ENCODE peak calls at places on chromosomes 4 and X, in four cellular contexts. C, L, O and M are unnamed samples.

GRCh38 chr4:112069110-112069509 is 76.1 kb upstream of the FAM241A start:
- DNase-seq in L (no peak), C (no peak), O (no peak), M (peak)

GRCh38 chr4:37685211-37685725 is 908 bp downstream of the RELL1 start:
- DNase-seq in C (peak), O (peak), L (peak), M (no peak)

GRCh38 chr4:158814636-158815035 is 45.8 kb downstream of the FNIP2 start:
- DNase-seq in O (no peak), C (no peak), L (peak), M (no peak)

GRCh38 chr4:172142331-172142738 is 329.1 kb downstream of the GALNTL6 start:
- DNase-seq in C (no peak), O (no peak), L (peak), M (peak)

GRCh38 chr4:8515316-8516060 is 64.7 kb upstream of the GPR78 start:
- DNase-seq in O (no peak), L (peak), C (no peak), M (no peak)

GRCh38 chrX:35890699-35891098 is 28.8 kb upstream of the CFAP47 start:
- DNase-seq in C (peak), O (peak), L (peak), M (peak)

GRCh38 chrX:55056820-55057690 is 17.8 kb upstream of the PAGE2B start:
- DNase-seq in O (no peak), C (no peak), L (peak), M (no peak)

GRCh38 chr4:19857405-19857804 is 394.3 kb upstream of the SLIT2 start:
- DNase-seq in L (peak), O (no peak), C (no peak), M (no peak)

GRCh38 chr4:56229947-56230346 is 157.3 kb downstream of the AASDH start:
- DNase-seq in C (no peak), L (no peak), O (peak), M (no peak)

GRCh38 chrX:38260231-38260630 is 39.6 kb upstream of the SRPX start:
- DNase-seq in C (peak), O (peak), L (peak), M (no peak)

GRCh38 chrX:55342533-55343501 is 78.1 kb upstream of the PAGE3 start:
- DNase-seq in O (peak), L (no peak), C (peak), M (peak)

GRCh38 chr4:1261107-1261928 is 12.4 kb upstream of the CTBP1 start:
- DNase-seq in O (no peak), L (no peak), C (no peak), M (no peak)

GRCh38 chr4:6200922-6201362 is 593 bp upstream of the JAKMIP1 start:
- DNase-seq in C (no peak), O (peak), L (no peak), M (no peak)

GRCh38 chr4:7074423-7074822 is 6.6 kb upstream of the GRPEL1 start:
- DNase-seq in L (no peak), C (no peak), O (no peak), M (no peak)

GRCh38 chr4:122765702-122766352 is 33.3 kb downstream of the BBS12 start:
- DNase-seq in C (no peak), O (no peak), L (peak), M (peak)

GRCh38 chrX:96685205-96686099 is 810 bp downstream of the DIAPH2 start:
- DNase-seq in C (peak), L (peak), O (peak), M (peak)

GRCh38 chr4:98720871-98721480 is 62.6 kb upstream of the TSPAN5 start:
- DNase-seq in O (no peak), L (peak), C (no peak), M (no peak)

GRCh38 chrX:97039363-97040029 is 155.8 kb downstream of the RPA4 start:
- DNase-seq in C (peak), L (peak), O (no peak), M (no peak)

GRCh38 chrX:110987292-110987691 is 108.7 kb upstream of the PAK3 start:
- DNase-seq in L (no peak), C (no peak), O (no peak), M (peak)

GRCh38 chrX:150200820-150201287 is 162.3 kb upstream of the MAMLD1 start:
- DNase-seq in C (peak), O (no peak), L (peak), M (peak)

GRCh38 chr4:154344686-154345085 is 146.9 kb downstream of the DCHS2 start:
- DNase-seq in L (no peak), O (peak), C (no peak), M (no peak)

GRCh38 chr4:141971854-141972253 is 335.5 kb downstream of the IL15 start:
- DNase-seq in L (no peak), C (no peak), O (no peak), M (no peak)

GRCh38 chrX:54419559-54420302 is 20.5 kb upstream of the TSR2 start:
- DNase-seq in O (no peak), C (no peak), L (no peak), M (no peak)

GRCh38 chr4:147498031-147498700 is 17.3 kb downstream of the EDNRA start:
- DNase-seq in O (no peak), L (peak), C (no peak), M (peak)

GRCh38 chr4:73885570-73886230 is 16.5 kb downstream of the CXCL1 start:
- DNase-seq in O (no peak), L (no peak), C (no peak), M (no peak)

GRCh38 chr4:176920694-176921093 is 128.0 kb upstream of the VEGFC start:
- DNase-seq in L (peak), C (no peak), O (no peak), M (no peak)

GRCh38 chr4:102554482-102554881 is 53.3 kb downstream of the NFKB1 start:
- DNase-seq in C (peak), O (no peak), L (peak), M (peak)

GRCh38 chr4:119152741-119153140 is 17.1 kb downstream of the MYOZ2 start:
- DNase-seq in C (no peak), O (no peak), L (no peak), M (no peak)

GRCh38 chr4:145937990-145938611 is 522 bp downstream of the ZNF827 start:
- DNase-seq in L (peak), O (peak), C (peak), M (peak)

GRCh38 chrX:149540133-149540620 is 635 bp upstream of the EOLA1 start:
- DNase-seq in L (peak), C (peak), O (peak), M (peak)

GRCh38 chrX:20237864-20238263 is 28.8 kb downstream of the RPS6KA3 start:
- DNase-seq in L (peak), O (no peak), C (no peak), M (no peak)

GRCh38 chrX:48957477-48957826 is at the start of gene OTUD5:
- DNase-seq in O (peak), C (no peak), L (no peak), M (no peak)

GRCh38 chr4:173371292-173372192 is 788 bp downstream of the SAP30 start:
- DNase-seq in L (peak), O (peak), C (peak), M (peak)

DNA sequence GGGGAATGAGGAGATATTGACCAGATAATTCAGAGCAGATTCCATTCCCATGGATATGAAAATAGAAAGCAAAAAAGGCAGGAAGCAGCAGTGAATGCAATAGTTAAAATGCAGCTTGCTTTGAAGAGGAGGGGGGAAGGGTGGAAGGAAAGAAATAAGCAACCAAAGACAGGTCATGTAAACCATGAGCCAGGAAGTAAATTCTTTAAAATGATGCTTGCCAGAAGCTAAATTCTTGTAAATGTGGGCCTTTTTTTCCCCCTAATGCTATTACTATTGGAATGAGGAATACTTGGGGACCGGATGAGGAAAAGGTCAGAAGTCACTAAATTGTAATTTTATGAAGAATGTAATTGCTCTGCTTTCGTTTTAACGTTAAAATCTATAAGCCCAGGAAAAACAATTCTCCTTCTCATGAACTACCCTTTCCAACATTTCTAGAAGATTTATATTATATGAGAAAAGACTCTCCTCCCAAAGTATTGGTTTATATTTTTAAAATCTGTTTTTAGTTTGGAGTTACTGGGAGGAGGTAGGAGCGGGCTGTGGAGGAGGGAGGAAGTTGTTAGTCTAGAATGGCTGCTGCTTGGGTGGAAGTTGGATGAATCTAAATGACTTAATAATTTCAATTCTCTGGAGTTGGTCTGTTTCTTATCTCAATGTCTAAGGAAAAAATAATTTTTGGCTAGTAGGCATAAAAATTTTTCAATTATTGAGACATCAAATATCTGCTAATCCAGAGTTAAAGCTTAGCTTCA is 77.6 kb upstream of the PCDH18 start:
- DNase-seq in C (no peak), L (peak), O (no peak), M (no peak)
- H3K27ac ChIP-seq in C (peak), L (peak), O (no peak), M (no peak)

GRCh38 chr4:117823388-117823787 is 210.9 kb upstream of the NDST3 start:
- DNase-seq in C (no peak), O (no peak), L (no peak), M (no peak)
- H3K4me3 ChIP-seq in C (no peak), O (no peak), L (no peak), M (no peak)

GRCh38 chr4:77881460-77882295 is 19.0 kb downstream of the MRPL1 start:
- DNase-seq in L (peak), C (no peak), O (no peak), M (peak)

GRCh38 chr4:77877771-77878170 is 15.1 kb downstream of the MRPL1 start:
- DNase-seq in C (no peak), L (no peak), O (no peak), M (no peak)

GRCh38 chr4:77877167-77877566 is 14.5 kb downstream of the MRPL1 start:
- DNase-seq in C (no peak), L (no peak), O (no peak), M (no peak)

GRCh38 chr4:77880784-77881183 is 18.2 kb downstream of the MRPL1 start:
- DNase-seq in O (no peak), C (no peak), L (no peak), M (no peak)

DNA sequence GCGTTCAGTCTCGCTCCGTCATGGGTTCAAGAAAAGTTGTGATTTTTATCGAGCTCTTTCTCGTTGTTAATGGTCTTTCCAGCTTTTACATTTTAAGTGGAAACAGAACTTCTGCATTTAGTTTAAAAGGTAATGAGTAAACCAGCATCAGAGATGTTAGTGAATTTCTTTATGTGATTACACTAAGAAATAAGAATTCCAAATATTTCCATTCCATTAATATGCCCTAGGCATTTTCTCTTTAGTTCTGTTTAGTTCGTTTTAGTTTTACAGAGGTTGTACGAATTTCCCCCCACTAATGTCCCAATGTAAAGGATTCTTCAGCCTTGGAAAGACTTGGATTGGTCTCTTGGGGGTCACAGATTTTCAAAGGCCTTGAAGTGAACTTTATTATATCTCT is 15.5 kb downstream of the MRPL1 start:
- DNase-seq in L (no peak), C (no peak), O (no peak), M (no peak)
- H3K27ac ChIP-seq in L (no peak), C (no peak), O (no peak), M (no peak)

GRCh38 chr4:17206829-17207773 is 304.8 kb downstream of the QDPR start:
- DNase-seq in L (no peak), C (no peak), O (peak), M (no peak)
- H3K4me3 ChIP-seq in L (no peak), C (no peak), O (no peak), M (no peak)

GRCh38 chr4:139239127-139239772 is 40.8 kb downstream of the MGARP start:
- DNase-seq in L (no peak), O (no peak), C (no peak), M (no peak)
- H3K27ac ChIP-seq in L (no peak), O (no peak), C (no peak), M (no peak)

DNA sequence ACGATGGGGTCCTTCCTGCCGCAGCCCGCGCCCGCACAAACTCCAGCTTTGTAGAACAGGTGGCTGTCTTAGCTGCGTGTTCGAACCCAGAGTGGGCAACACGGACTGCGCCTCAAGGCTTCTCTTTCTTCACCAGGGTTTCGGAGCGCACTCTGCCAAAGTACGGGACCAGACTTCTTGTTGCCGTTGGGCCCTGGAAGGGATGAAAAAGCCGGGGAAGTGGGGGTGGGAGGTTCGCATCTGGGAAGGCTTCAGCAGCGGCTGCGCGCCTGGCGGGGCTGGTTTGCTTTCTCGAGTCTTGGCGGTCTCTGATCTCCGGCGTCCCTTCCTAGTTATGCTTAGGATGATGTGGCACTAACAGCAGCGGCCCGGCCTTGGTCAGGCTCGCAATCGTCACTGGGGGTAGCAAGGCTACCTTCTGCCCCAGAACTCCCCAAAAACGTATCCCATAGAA is 673 bp downstream of the PARM1 start:
- DNase-seq in L (no peak), C (peak), O (no peak), M (peak)
- H3K4me3 ChIP-seq in L (peak), C (peak), O (no peak), M (peak)